ENCODE peak calls at places on chromosome 1, in nine cellular contexts. B, A, X, C, K, Q, N, H and Y are unnamed samples.

GRCh38 chr1:72482736-72483413 is 200.5 kb upstream of the NEGR1 start:
- DNase-seq in B (no peak), C (no peak), Q (no peak), K (no peak), N (no peak), H (no peak), X (no peak), A (no peak), Y (no peak)

GRCh38 chr1:39960461-39960958 is 5.6 kb downstream of the MFSD2A start:
- DNase-seq in H (no peak), B (no peak), C (no peak), Q (no peak), K (no peak), A (peak), X (no peak), N (peak), Y (no peak)

GRCh38 chr1:174291059-174291458 is 131.7 kb downstream of the RABGAP1L start:
- DNase-seq in B (no peak), Q (no peak), N (no peak), K (no peak), A (no peak), H (no peak), X (no peak), C (no peak), Y (no peak)

GRCh38 chr1:221040716-221041275 is 161.6 kb downstream of the HLX start:
- DNase-seq in H (no peak), Q (no peak), X (no peak), K (no peak), A (no peak), C (no peak), B (no peak), N (no peak), Y (no peak)

GRCh38 chr1:211843018-211843417 is 12.5 kb upstream of the LPGAT1 start:
- DNase-seq in H (no peak), Q (no peak), A (no peak), B (no peak), C (no peak), X (no peak), K (no peak), N (no peak), Y (no peak)

GRCh38 chr1:92755541-92756351 is 29.2 kb downstream of the EVI5 start:
- DNase-seq in C (peak), H (peak), N (no peak), A (peak), B (no peak), Q (peak), X (peak), K (no peak), Y (no peak)

GRCh38 chr1:58156124-58156468 is 390.4 kb downstream of the OMA1 start:
- DNase-seq in B (no peak), A (no peak), Q (no peak), H (no peak), N (no peak), X (no peak), K (no peak), C (no peak), Y (no peak)

GRCh38 chr1:89671775-89672488 is 39.0 kb downstream of the LRRC8C start:
- DNase-seq in X (no peak), Q (no peak), H (no peak), K (peak), N (no peak), C (no peak), B (no peak), A (no peak), Y (no peak)

GRCh38 chr1:112239953-112240352 is 156.1 kb upstream of the CTTNBP2NL start:
- DNase-seq in K (no peak), A (no peak), Q (no peak), X (no peak), N (no peak), C (no peak), B (no peak), H (no peak), Y (no peak)

GRCh38 chr1:240496356-240496755 is 115.6 kb downstream of the GREM2 start:
- DNase-seq in Q (no peak), C (no peak), X (no peak), B (no peak), K (no peak), A (no peak), N (no peak), H (no peak), Y (no peak)

GRCh38 chr1:113931456-113931855 is 2.3 kb downstream of the HIPK1 start:
- DNase-seq in C (no peak), A (no peak), N (no peak), K (peak), Q (no peak), X (peak), B (no peak), H (peak), Y (no peak)

GRCh38 chr1:13703558-13704485 is 3.8 kb downstream of the PRDM2 start:
- DNase-seq in C (no peak), A (no peak), X (no peak), N (no peak), H (no peak), K (no peak), B (no peak), Q (no peak), Y (no peak)

GRCh38 chr1:199122532-199123311 is 483.9 kb downstream of the PTPRC start:
- DNase-seq in H (peak), A (no peak), N (no peak), B (no peak), C (no peak), X (peak), Q (no peak), K (peak), Y (no peak)

GRCh38 chr1:215661033-215661432 is 93.9 kb downstream of the KCTD3 start:
- DNase-seq in B (no peak), A (no peak), X (no peak), K (no peak), N (no peak), H (no peak), C (no peak), Q (no peak), Y (no peak)

GRCh38 chr1:39088658-39089057 is 62.5 kb downstream of the NDUFS5 start:
- DNase-seq in H (no peak), K (no peak), A (no peak), B (no peak), Q (peak), C (no peak), N (no peak), X (no peak), Y (no peak)

GRCh38 chr1:187692799-187693198 is 864.0 kb downstream of the PLA2G4A start:
- DNase-seq in N (no peak), K (no peak), H (no peak), Q (no peak), X (no peak), C (no peak), B (no peak), A (no peak), Y (no peak)

GRCh38 chr1:31625561-31626272 is 8.2 kb downstream of the HCRTR1 start:
- DNase-seq in X (peak), K (peak), C (no peak), A (no peak), N (no peak), H (peak), Q (no peak), B (no peak), Y (no peak)

GRCh38 chr1:51926171-51926812 is 47.8 kb upstream of the NRDC start:
- DNase-seq in H (peak), Q (no peak), K (peak), N (no peak), C (no peak), X (peak), B (peak), A (no peak), Y (no peak)

GRCh38 chr1:232269988-232270387 is 359.9 kb downstream of the SIPA1L2 start:
- DNase-seq in A (no peak), Q (no peak), C (no peak), H (no peak), B (no peak), K (no peak), X (no peak), N (no peak), Y (no peak)

GRCh38 chr1:234326493-234327366 is 46.5 kb upstream of the COA6 start:
- DNase-seq in X (peak), H (peak), C (no peak), K (peak), B (peak), Q (no peak), N (peak), A (no peak), Y (no peak)

GRCh38 chr1:67710417-67710816 is 25.4 kb downstream of the GADD45A start:
- DNase-seq in X (peak), N (no peak), C (no peak), B (no peak), K (peak), Q (peak), H (peak), A (no peak), Y (no peak)

GRCh38 chr1:74620242-74620641 is 53.4 kb downstream of the ERICH3 start:
- DNase-seq in H (no peak), A (no peak), X (no peak), N (no peak), B (no peak), C (no peak), K (no peak), Q (no peak), Y (no peak)

GRCh38 chr1:57410532-57410931 is 13.3 kb downstream of the DAB1 start:
- DNase-seq in C (no peak), H (no peak), X (no peak), K (no peak), Q (no peak), N (no peak), A (no peak), B (no peak), Y (no peak)

GRCh38 chr1:15107052-15107687 is 46.4 kb upstream of the TMEM51 start:
- DNase-seq in K (no peak), Q (no peak), X (no peak), N (no peak), C (no peak), A (no peak), B (no peak), H (no peak), Y (no peak)

GRCh38 chr1:182054698-182055326 is 6.7 kb downstream of the ZNF648 start:
- DNase-seq in C (no peak), A (no peak), K (no peak), H (peak), X (peak), B (peak), Q (no peak), N (no peak), Y (no peak)

GRCh38 chr1:25804964-25805862 is 5.2 kb downstream of the SELENON start:
- DNase-seq in A (peak), N (no peak), Q (no peak), X (no peak), C (no peak), K (no peak), B (no peak), H (no peak), Y (no peak)
- TF ChIP-seq CTCF in A (no peak), N (no peak), Q (no peak), X (no peak), C (no peak), K (no peak), B (no peak), H (no peak), Y (no peak)

GRCh38 chr1:200708769-200709168 is 29.9 kb upstream of the CAMSAP2 start:
- DNase-seq in C (no peak), K (no peak), A (no peak), X (no peak), B (no peak), H (no peak), Q (no peak), N (no peak), Y (no peak)
- TF ChIP-seq CTCF in C (no peak), K (no peak), A (no peak), X (no peak), B (no peak), H (no peak), Q (no peak), N (no peak), Y (no peak)

DNA sequence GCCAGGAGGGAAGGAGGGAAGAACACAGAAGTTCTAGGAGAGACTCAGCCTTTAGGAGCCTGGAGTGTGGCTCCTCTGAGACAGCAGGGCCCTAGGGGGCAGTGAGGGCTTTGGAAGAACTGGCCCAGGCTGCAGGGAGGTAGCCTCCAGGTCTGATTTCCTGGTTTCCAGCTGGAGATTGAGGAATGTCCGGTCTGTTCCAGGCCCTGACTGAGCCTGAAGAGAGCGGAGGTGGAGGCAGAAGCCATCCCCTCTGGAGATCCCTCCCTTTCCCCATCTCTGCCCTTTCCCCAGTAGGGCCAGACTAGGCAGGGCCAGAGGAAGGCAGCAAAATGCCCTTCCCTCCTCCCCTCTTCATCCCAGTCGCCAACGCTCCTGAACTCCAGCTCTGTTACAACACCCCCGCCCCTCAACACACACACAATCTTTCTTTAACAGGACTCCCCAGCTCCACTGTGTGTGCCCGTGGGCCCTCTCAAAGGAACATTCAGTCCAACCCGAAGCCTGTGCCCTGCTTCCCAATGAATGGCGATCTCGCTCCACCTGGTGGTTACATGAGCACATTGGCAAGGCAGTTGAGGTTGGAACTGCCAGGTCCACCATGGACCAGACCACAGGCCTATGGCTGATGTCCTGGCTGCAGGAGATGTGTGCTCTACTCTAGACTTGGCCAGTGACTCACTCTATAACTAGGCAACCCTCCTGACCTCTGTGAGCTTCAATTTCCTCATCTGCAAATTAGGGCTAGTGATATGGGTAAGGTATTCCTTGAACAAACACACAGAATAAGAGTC is 32.0 kb downstream of the MAP7D1 start:
- DNase-seq in X (peak), K (peak), N (peak), Q (peak), H (peak), C (peak), B (peak), A (peak), Y (peak)
- TF ChIP-seq CTCF in X (peak), K (peak), N (peak), Q (peak), H (peak), C (peak), B (peak), A (peak), Y (peak)

GRCh38 chr1:197907846-197908616 is 5.6 kb downstream of the C1orf53 start:
- DNase-seq in X (no peak), N (no peak), C (no peak), K (no peak), Q (no peak), A (no peak), B (no peak), H (no peak), Y (no peak)
- TF ChIP-seq CTCF in X (no peak), N (no peak), C (no peak), K (no peak), Q (no peak), A (no peak), B (no peak), H (no peak), Y (no peak)

GRCh38 chr1:206796984-206797402 is 24.7 kb upstream of the IL10 start:
- DNase-seq in A (no peak), N (no peak), C (no peak), B (no peak), H (no peak), X (no peak), K (no peak), Q (no peak), Y (no peak)

GRCh38 chr1:206797534-206798383 is 25.5 kb upstream of the IL10 start:
- DNase-seq in A (no peak), Q (no peak), C (no peak), X (peak), B (peak), K (no peak), N (no peak), H (no peak), Y (no peak)

GRCh38 chr1:206799311-206799710 is 27.0 kb upstream of the IL10 start:
- DNase-seq in Q (no peak), H (no peak), B (no peak), C (no peak), A (no peak), X (no peak), K (no peak), N (no peak), Y (no peak)

GRCh38 chr1:206800411-206800810 is 28.1 kb upstream of the IL10 start:
- DNase-seq in K (no peak), H (peak), N (no peak), A (no peak), X (no peak), C (no peak), B (no peak), Q (no peak), Y (no peak)

DNA sequence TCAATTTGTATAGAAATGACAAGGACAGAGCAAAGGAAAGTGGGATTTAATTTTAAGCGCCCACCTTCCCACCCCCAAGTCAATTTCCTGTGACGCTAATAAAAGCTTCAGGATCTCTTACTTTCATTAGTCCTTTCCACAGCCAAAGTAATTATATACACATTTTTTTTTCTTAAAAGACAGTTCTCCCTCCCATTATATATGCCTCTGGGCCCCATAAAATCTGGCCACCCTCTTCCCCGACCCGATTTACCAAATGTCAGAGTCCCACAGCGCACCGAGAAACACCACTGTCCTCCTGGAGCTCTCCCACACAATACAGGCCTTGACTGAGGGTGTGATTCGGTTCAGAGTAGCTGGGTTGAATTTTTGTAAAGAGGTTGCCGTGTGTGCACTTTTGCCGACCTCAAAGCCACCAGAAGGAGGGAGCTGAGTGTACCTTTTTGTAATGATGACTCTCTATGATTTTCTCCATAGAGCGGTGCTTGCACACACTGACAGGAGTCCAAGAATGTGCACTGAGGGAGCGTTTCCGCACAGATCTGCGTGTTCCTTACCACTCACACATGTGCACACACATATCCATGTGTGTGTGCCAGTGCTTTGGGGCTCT is 26.2 kb upstream of the IL10 start:
- DNase-seq in H (no peak), N (no peak), X (no peak), C (no peak), Q (no peak), B (no peak), K (no peak), A (no peak), Y (no peak)
- TF ChIP-seq CTCF in H (no peak), N (no peak), X (no peak), C (no peak), Q (no peak), B (no peak), K (no peak), A (no peak), Y (peak)